ENCODE peak calls at places on chromosomes 7 and 10, in four cellular contexts. L is AML-193, U is GM03348, C is GM23248. V is an unnamed sample.

GRCh38 chr7:104653870-104654401 is 325.5 kb downstream of the LHFPL3 start:
- DNase-seq in L (no peak), U (no peak), C (no peak), V (no peak)

GRCh38 chr10:69965919-69966662 is 86.6 kb upstream of the MACROH2A2 start:
- DNase-seq in L (no peak), U (no peak), C (peak; percentile 27), V (no peak)

GRCh38 chr7:43302211-43302711 is 189.8 kb downstream of the HECW1 start:
- DNase-seq in L (no peak), U (no peak), C (peak; percentile 30), V (peak; percentile 30)

GRCh38 chr10:97479939-97480338 is 18.3 kb downstream of the MMS19 start:
- DNase-seq in L (no peak), U (no peak), C (no peak), V (no peak)

GRCh38 chr10:117477961-117478670 is 64.4 kb upstream of the EMX2 start:
- DNase-seq in L (peak; percentile 16), U (peak; percentile 87), C (peak; percentile 97), V (peak; percentile 97)

GRCh38 chr10:46995234-46995633 is 84.0 kb downstream of the PTPN20 start:
- DNase-seq in L (no peak), U (no peak), C (peak; percentile 21), V (no peak)

GRCh38 chr10:14653271-14654161 is 121.2 kb downstream of the FAM107B start:
- DNase-seq in L (peak; percentile 78), U (peak; percentile 77), C (peak; percentile 89), V (peak; percentile 93)

GRCh38 chr7:98217623-98218582 is 6.7 kb downstream of the BHLHA15 start:
- DNase-seq in L (peak; percentile 49), U (no peak), C (no peak), V (no peak)

GRCh38 chr10:31620236-31621151 is 301.5 kb downstream of the ZEB1 start:
- DNase-seq in L (no peak), U (peak; percentile 77), C (peak; percentile 72), V (peak; percentile 53)

GRCh38 chr7:141974831-141975230 is 1.3 kb upstream of the TAS2R38 start:
- DNase-seq in L (peak; percentile 38), U (no peak), C (peak; percentile 28), V (no peak)

GRCh38 chr10:113856563-113856962 is 2.1 kb downstream of the NHLRC2 start:
- DNase-seq in L (no peak), U (no peak), C (peak; percentile 40), V (no peak)

GRCh38 chr7:74187915-74188675 is 13.9 kb downstream of the EIF4H start:
- DNase-seq in L (no peak), U (peak; percentile 57), C (peak; percentile 73), V (no peak)

GRCh38 chr7:40922316-40922670 is 780.6 kb downstream of the INHBA start:
- DNase-seq in L (no peak), U (peak; percentile 73), C (peak; percentile 97), V (peak; percentile 97)

GRCh38 chr10:103854687-103855423 is 521 bp downstream of the SH3PXD2A start:
- DNase-seq in L (no peak), U (peak; percentile 72), C (peak; percentile 72), V (no peak)

GRCh38 chr10:84244651-84245270 is at the start of gene RGR:
- DNase-seq in L (no peak), U (no peak), C (no peak), V (no peak)

GRCh38 chr10:3926675-3927525 is 141.9 kb upstream of the KLF6 start:
- DNase-seq in L (no peak), U (no peak), C (no peak), V (no peak)

GRCh38 chr10:46525177-46525823 is 31.2 kb downstream of the GPRIN2 start:
- DNase-seq in L (no peak), U (peak; percentile 81), C (peak; percentile 85), V (peak; percentile 82)

V was measured in foreskin keratinocyte.